ENCODE peak calls at places on chromosomes 11 and 22, in four cellular contexts. L, U, J and Z are unnamed samples.

GRCh38 chr11:114762437-114762836 is 84.1 kb downstream of the NXPE2 start:
- DNase-seq in L (peak; percentile 52), J (peak; percentile 44), U (peak; percentile 60), Z (no peak)

GRCh38 chr22:30876925-30877553 is 91.5 kb downstream of the MORC2 start:
- DNase-seq in U (no peak), J (no peak), L (no peak), Z (no peak)

GRCh38 chr11:116093481-116093880 is 589.3 kb upstream of the CADM1 start:
- DNase-seq in L (no peak), J (no peak), U (no peak), Z (no peak)

GRCh38 chr22:23219787-23220484 is 39.6 kb downstream of the BCR start:
- DNase-seq in U (no peak), J (peak; percentile 64), L (no peak), Z (peak; percentile 67)

GRCh38 chr22:28139993-28140392 is 220.9 kb upstream of the PITPNB start:
- DNase-seq in U (no peak), L (no peak), J (no peak), Z (no peak)

GRCh38 chr11:28526406-28526751 is 418.2 kb downstream of the METTL15 start:
- DNase-seq in U (no peak), J (no peak), L (no peak), Z (no peak)

GRCh38 chr11:67032830-67033555 is 10.1 kb downstream of the SYT12 start:
- DNase-seq in L (no peak), J (peak; percentile 71), U (peak; percentile 57), Z (no peak)

GRCh38 chr22:35930933-35931332 is 97.7 kb downstream of the RBFOX2 start:
- DNase-seq in J (peak; percentile 28), L (no peak), U (no peak), Z (peak; percentile 24)

GRCh38 chr11:134207538-134208239 is 16.1 kb downstream of the NCAPD3 start:
- DNase-seq in U (peak; percentile 29), L (peak; percentile 57), J (peak; percentile 66), Z (no peak)

GRCh38 chr11:14413307-14414072 is 54.5 kb upstream of the RRAS2 start:
- DNase-seq in J (no peak), U (peak; percentile 53), L (no peak), Z (no peak)

GRCh38 chr11:75320046-75320618 is 31.3 kb downstream of the ARRB1 start:
- DNase-seq in U (no peak), J (no peak), L (no peak), Z (no peak)

GRCh38 chr11:14480716-14481115 is 18.9 kb downstream of the COPB1 start:
- DNase-seq in U (no peak), J (no peak), L (no peak), Z (no peak)

GRCh38 chr11:121372671-121373429 is 79.3 kb upstream of the SORL1 start:
- DNase-seq in J (no peak), U (no peak), L (no peak), Z (peak; percentile 82)

GRCh38 chr11:119728226-119728626 is 774 bp downstream of the NECTIN1 start:
- DNase-seq in U (no peak), L (no peak), J (peak; percentile 13), Z (no peak)

GRCh38 chr11:34501500-34501899 is 12.1 kb downstream of the ELF5 start:
- DNase-seq in J (no peak), U (peak; percentile 49), L (no peak), Z (no peak)

GRCh38 chr11:59756496-59756840 is 1.3 kb downstream of the STX3 start:
- DNase-seq in L (no peak), J (no peak), U (no peak), Z (no peak)

GRCh38 chr11:35579557-35580396 is 38.5 kb upstream of the FJX1 start:
- DNase-seq in L (no peak), J (no peak), U (no peak), Z (no peak)

GRCh38 chr11:33065445-33066178 is 26.2 kb downstream of the TCP11L1 start:
- DNase-seq in J (peak; percentile 76), L (peak; percentile 59), U (peak; percentile 54), Z (no peak)

GRCh38 chr11:94597896-94598295 is 30.7 kb downstream of the PIWIL4 start:
- DNase-seq in J (no peak), U (no peak), L (no peak), Z (no peak)

GRCh38 chr11:134291196-134291595 is 15.0 kb downstream of the GLB1L3 start:
- DNase-seq in U (no peak), J (no peak), L (no peak), Z (no peak)

GRCh38 chr11:126495281-126495680 is 139.8 kb downstream of the ST3GAL4 start:
- DNase-seq in J (no peak), U (no peak), L (no peak), Z (no peak)

GRCh38 chr11:13108416-13108815 is 99.3 kb downstream of the RASSF10 start:
- DNase-seq in L (no peak), J (no peak), U (no peak), Z (no peak)

GRCh38 chr22:19287076-19287724 is 4.3 kb downstream of the CLTCL1 start:
- DNase-seq in U (peak; percentile 43), J (no peak), L (no peak), Z (no peak)

GRCh38 chr11:27914080-27914479 is 193.9 kb downstream of the KIF18A start:
- DNase-seq in L (no peak), J (no peak), U (no peak), Z (no peak)

GRCh38 chr22:39513791-39514190 is 6.6 kb upstream of the ATF4 start:
- DNase-seq in L (no peak), J (no peak), U (peak; percentile 23), Z (no peak)